ENCODE peak calls at places on chromosomes 7 and 10, in seven cellular contexts. One of them, this sample, is unnamed.

GRCh38 chr10:29763396-29763795 is 128.6 kb upstream of the SVIL start:
- DNase-seq in PC-3: no peak
- DNase-seq in GM23248: no peak
- DNase-seq in GM23338: no peak
- DNase-seq in neural progenitor cell: no peak
- DNase-seq in SK-N-SH: no peak
- DNase-seq in OCI-LY7: no peak
- DNase-seq in this sample: no peak

GRCh38 chr7:142353147-142354058 is 95.5 kb upstream of the PRSS58 start:
- DNase-seq in GM23338: no peak
- DNase-seq in neural progenitor cell: no peak
- DNase-seq in OCI-LY7: no peak
- DNase-seq in SK-N-SH: no peak
- DNase-seq in PC-3: no peak
- DNase-seq in GM23248: no peak
- DNase-seq in this sample: no peak

GRCh38 chr7:119254741-119255140 is 1018.2 kb upstream of the KCND2 start:
- DNase-seq in SK-N-SH: no peak
- DNase-seq in GM23338: no peak
- DNase-seq in GM23248: no peak
- DNase-seq in neural progenitor cell: no peak
- DNase-seq in PC-3: peak; percentile 65
- DNase-seq in OCI-LY7: no peak
- DNase-seq in this sample: no peak

GRCh38 chr7:133858311-133858710 is 268.8 kb upstream of the LRGUK start:
- DNase-seq in OCI-LY7: no peak
- DNase-seq in GM23248: no peak
- DNase-seq in neural progenitor cell: no peak
- DNase-seq in PC-3: no peak
- DNase-seq in SK-N-SH: no peak
- DNase-seq in GM23338: no peak
- DNase-seq in this sample: no peak

GRCh38 chr7:73586911-73587310 is 8.5 kb upstream of the TBL2 start:
- DNase-seq in PC-3: no peak
- DNase-seq in OCI-LY7: no peak
- DNase-seq in GM23338: no peak
- DNase-seq in GM23248: no peak
- DNase-seq in SK-N-SH: no peak
- DNase-seq in neural progenitor cell: no peak
- DNase-seq in this sample: no peak

GRCh38 chr10:110274629-110275028 is 30.1 kb downstream of the SMNDC1 start:
- DNase-seq in GM23248: no peak
- DNase-seq in GM23338: no peak
- DNase-seq in PC-3: no peak
- DNase-seq in neural progenitor cell: no peak
- DNase-seq in SK-N-SH: no peak
- DNase-seq in OCI-LY7: no peak
- DNase-seq in this sample: no peak

GRCh38 chr10:35739998-35740397 is 97.9 kb upstream of the FZD8 start:
- DNase-seq in GM23248: peak; percentile 56
- DNase-seq in SK-N-SH: no peak
- DNase-seq in GM23338: no peak
- DNase-seq in PC-3: peak; percentile 79
- DNase-seq in OCI-LY7: no peak
- DNase-seq in neural progenitor cell: no peak
- DNase-seq in this sample: no peak

GRCh38 chr10:86373251-86373650 is 6.7 kb upstream of the GRID1 start:
- DNase-seq in GM23248: no peak
- DNase-seq in PC-3: no peak
- DNase-seq in SK-N-SH: no peak
- DNase-seq in OCI-LY7: no peak
- DNase-seq in GM23338: no peak
- DNase-seq in neural progenitor cell: no peak
- DNase-seq in this sample: no peak

GRCh38 chr7:92698237-92698841 is 108.1 kb upstream of the FAM133B start:
- DNase-seq in SK-N-SH: peak; percentile 68
- DNase-seq in neural progenitor cell: peak; percentile 13
- DNase-seq in GM23248: peak; percentile 81
- DNase-seq in PC-3: no peak
- DNase-seq in OCI-LY7: no peak
- DNase-seq in GM23338: no peak
- DNase-seq in this sample: peak; percentile 49

GRCh38 chr7:124191030-124191429 is 158.2 kb upstream of the TMEM229A start:
- DNase-seq in SK-N-SH: no peak
- DNase-seq in neural progenitor cell: no peak
- DNase-seq in OCI-LY7: no peak
- DNase-seq in GM23338: no peak
- DNase-seq in GM23248: no peak
- DNase-seq in PC-3: no peak
- DNase-seq in this sample: no peak

GRCh38 chr10:784377-784758 is 94.9 kb upstream of the DIP2C start:
- DNase-seq in OCI-LY7: no peak
- DNase-seq in neural progenitor cell: peak; percentile 62
- DNase-seq in GM23248: no peak
- DNase-seq in GM23338: peak; percentile 66
- DNase-seq in SK-N-SH: no peak
- DNase-seq in PC-3: no peak
- DNase-seq in this sample: peak; percentile 62

GRCh38 chr10:61319550-61320256 is 133.5 kb downstream of the TMEM26 start:
- DNase-seq in OCI-LY7: no peak
- DNase-seq in neural progenitor cell: no peak
- DNase-seq in PC-3: peak; percentile 63
- DNase-seq in SK-N-SH: no peak
- DNase-seq in GM23248: no peak
- DNase-seq in GM23338: no peak
- DNase-seq in this sample: no peak

GRCh38 chr7:20111821-20112542 is 105.2 kb downstream of the MACC1 start:
- DNase-seq in SK-N-SH: no peak
- DNase-seq in OCI-LY7: no peak
- DNase-seq in GM23248: no peak
- DNase-seq in neural progenitor cell: no peak
- DNase-seq in GM23338: no peak
- DNase-seq in PC-3: no peak
- DNase-seq in this sample: peak; percentile 9

GRCh38 chr10:77594171-77594783 is 43.3 kb downstream of the KCNMA1 start:
- DNase-seq in GM23338: no peak
- DNase-seq in SK-N-SH: no peak
- DNase-seq in OCI-LY7: no peak
- DNase-seq in PC-3: no peak
- DNase-seq in GM23248: no peak
- DNase-seq in neural progenitor cell: no peak
- DNase-seq in this sample: no peak

GRCh38 chr7:150407588-150408392 is 28.7 kb downstream of the ZNF775 start:
- DNase-seq in neural progenitor cell: no peak
- DNase-seq in OCI-LY7: no peak
- DNase-seq in PC-3: no peak
- DNase-seq in SK-N-SH: no peak
- DNase-seq in GM23248: no peak
- DNase-seq in GM23338: no peak
- DNase-seq in this sample: peak; percentile 6

GRCh38 chr10:17951868-17952371 is at the start of gene SLC39A12:
- DNase-seq in SK-N-SH: no peak
- DNase-seq in GM23248: peak; percentile 77
- DNase-seq in neural progenitor cell: no peak
- DNase-seq in PC-3: peak; percentile 22
- DNase-seq in GM23338: no peak
- DNase-seq in OCI-LY7: no peak
- DNase-seq in this sample: peak; percentile 18

GRCh38 chr10:78853864-78854263 is 214.9 kb upstream of the ZMIZ1 start:
- DNase-seq in GM23248: no peak
- DNase-seq in SK-N-SH: no peak
- DNase-seq in PC-3: no peak
- DNase-seq in neural progenitor cell: no peak
- DNase-seq in GM23338: no peak
- DNase-seq in OCI-LY7: no peak
- DNase-seq in this sample: no peak

GRCh38 chr7:24869572-24869971 is 110.4 kb downstream of the OSBPL3 start:
- DNase-seq in neural progenitor cell: no peak
- DNase-seq in OCI-LY7: no peak
- DNase-seq in SK-N-SH: no peak
- DNase-seq in GM23338: no peak
- DNase-seq in PC-3: no peak
- DNase-seq in GM23248: peak; percentile 63
- DNase-seq in this sample: no peak

GRCh38 chr7:154746551-154746950 is 256.4 kb downstream of the PAXIP1 start:
- DNase-seq in neural progenitor cell: no peak
- DNase-seq in PC-3: no peak
- DNase-seq in GM23248: no peak
- DNase-seq in SK-N-SH: no peak
- DNase-seq in OCI-LY7: no peak
- DNase-seq in GM23338: no peak
- DNase-seq in this sample: no peak

GRCh38 chr7:133052826-133053225 is 29.1 kb downstream of the CHCHD3 start:
- DNase-seq in SK-N-SH: no peak
- DNase-seq in GM23338: no peak
- DNase-seq in neural progenitor cell: no peak
- DNase-seq in OCI-LY7: no peak
- DNase-seq in GM23248: no peak
- DNase-seq in PC-3: no peak
- DNase-seq in this sample: no peak

GRCh38 chr10:73076361-73077183 is 20.1 kb downstream of the P4HA1 start:
- DNase-seq in neural progenitor cell: no peak
- DNase-seq in SK-N-SH: no peak
- DNase-seq in GM23248: peak; percentile 86
- DNase-seq in OCI-LY7: peak; percentile 27
- DNase-seq in GM23338: peak; percentile 5
- DNase-seq in PC-3: peak; percentile 77
- DNase-seq in this sample: peak; percentile 37

GRCh38 chr7:75571209-75571608 is 79.1 kb downstream of the SPDYE5 start:
- DNase-seq in neural progenitor cell: peak; percentile 23
- DNase-seq in SK-N-SH: no peak
- DNase-seq in OCI-LY7: no peak
- DNase-seq in GM23248: no peak
- DNase-seq in GM23338: no peak
- DNase-seq in PC-3: no peak
- DNase-seq in this sample: no peak

GRCh38 chr10:114392112-114392835 is 12.0 kb downstream of the AFAP1L2 start:
- DNase-seq in GM23338: no peak
- DNase-seq in neural progenitor cell: no peak
- DNase-seq in PC-3: no peak
- DNase-seq in GM23248: no peak
- DNase-seq in OCI-LY7: no peak
- DNase-seq in SK-N-SH: no peak
- DNase-seq in this sample: no peak

GRCh38 chr7:139441961-139442360 is 41.5 kb downstream of the KLRG2 start:
- DNase-seq in GM23248: no peak
- DNase-seq in neural progenitor cell: no peak
- DNase-seq in GM23338: no peak
- DNase-seq in OCI-LY7: no peak
- DNase-seq in PC-3: no peak
- DNase-seq in SK-N-SH: no peak
- DNase-seq in this sample: no peak

GRCh38 chr7:111392976-111393762 is 169.1 kb downstream of the IMMP2L start:
- DNase-seq in OCI-LY7: no peak
- DNase-seq in SK-N-SH: no peak
- DNase-seq in GM23248: peak; percentile 7
- DNase-seq in PC-3: no peak
- DNase-seq in GM23338: peak; percentile 47
- DNase-seq in neural progenitor cell: peak; percentile 52
- DNase-seq in this sample: no peak

GRCh38 chr10:68594405-68594804 is 34.3 kb downstream of the TET1 start:
- DNase-seq in GM23338: no peak
- DNase-seq in SK-N-SH: no peak
- DNase-seq in PC-3: peak; percentile 95
- DNase-seq in GM23248: peak; percentile 26
- DNase-seq in OCI-LY7: no peak
- DNase-seq in neural progenitor cell: no peak
- DNase-seq in this sample: peak; percentile 23
- TF ChIP-seq EZH2phosphoT487 in GM23338: no peak
- TF ChIP-seq EZH2phosphoT487 in SK-N-SH: no peak
- TF ChIP-seq EZH2phosphoT487 in PC-3: no peak
- TF ChIP-seq EZH2phosphoT487 in GM23248: no peak
- TF ChIP-seq EZH2phosphoT487 in OCI-LY7: no peak
- TF ChIP-seq EZH2phosphoT487 in neural progenitor cell: no peak
- TF ChIP-seq EZH2phosphoT487 in this sample: no peak

GRCh38 chr7:131626643-131627042 is 70.2 kb upstream of the PODXL start:
- DNase-seq in GM23338: no peak
- DNase-seq in SK-N-SH: no peak
- DNase-seq in GM23248: no peak
- DNase-seq in OCI-LY7: no peak
- DNase-seq in PC-3: no peak
- DNase-seq in neural progenitor cell: no peak
- DNase-seq in this sample: no peak

GRCh38 chr7:131628634-131629033 is 72.2 kb upstream of the PODXL start:
- DNase-seq in neural progenitor cell: no peak
- DNase-seq in SK-N-SH: no peak
- DNase-seq in GM23338: no peak
- DNase-seq in GM23248: peak; percentile 36
- DNase-seq in OCI-LY7: no peak
- DNase-seq in PC-3: no peak
- DNase-seq in this sample: no peak

GRCh38 chr7:131629203-131629871 is 72.9 kb upstream of the PODXL start:
- DNase-seq in neural progenitor cell: no peak
- DNase-seq in SK-N-SH: no peak
- DNase-seq in PC-3: peak; percentile 47
- DNase-seq in OCI-LY7: no peak
- DNase-seq in GM23248: peak; percentile 87
- DNase-seq in GM23338: no peak
- DNase-seq in this sample: no peak

GRCh38 chr7:131625817-131626372 is 69.5 kb upstream of the PODXL start:
- DNase-seq in GM23338: peak; percentile 89
- DNase-seq in GM23248: peak; percentile 98
- DNase-seq in neural progenitor cell: peak; percentile 78
- DNase-seq in SK-N-SH: peak; percentile 56
- DNase-seq in OCI-LY7: no peak
- DNase-seq in PC-3: peak; percentile 93
- DNase-seq in this sample: peak; percentile 71

GRCh38 chr7:131627589-131628212 is 71.3 kb upstream of the PODXL start:
- DNase-seq in SK-N-SH: no peak
- DNase-seq in OCI-LY7: no peak
- DNase-seq in neural progenitor cell: no peak
- DNase-seq in GM23338: no peak
- DNase-seq in GM23248: no peak
- DNase-seq in PC-3: no peak
- DNase-seq in this sample: no peak
- TF ChIP-seq EZH2phosphoT487 in SK-N-SH: no peak
- TF ChIP-seq EZH2phosphoT487 in OCI-LY7: no peak
- TF ChIP-seq EZH2phosphoT487 in neural progenitor cell: no peak
- TF ChIP-seq EZH2phosphoT487 in GM23338: no peak
- TF ChIP-seq EZH2phosphoT487 in GM23248: no peak
- TF ChIP-seq EZH2phosphoT487 in PC-3: no peak
- TF ChIP-seq EZH2phosphoT487 in this sample: no peak

DNA sequence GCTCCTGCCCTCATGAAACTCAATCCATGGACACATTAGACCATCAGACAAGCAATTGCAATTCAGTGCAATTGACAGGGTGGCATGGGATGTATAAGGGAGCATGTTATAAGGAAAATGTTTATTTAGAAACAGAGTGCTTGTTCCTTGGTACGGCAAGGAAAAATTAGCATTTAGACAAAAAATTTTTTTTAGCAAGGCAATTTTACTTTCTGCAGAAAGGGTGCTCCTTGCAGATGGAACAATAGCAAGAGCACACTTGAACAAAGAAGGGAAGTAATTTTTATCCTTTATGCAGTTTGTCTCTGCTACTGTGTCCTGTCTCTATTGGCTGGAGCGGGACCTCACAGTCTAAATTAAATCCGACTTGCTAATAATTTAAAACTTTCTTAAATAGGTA is 6.2 kb upstream of the BAG3 start:
- DNase-seq in neural progenitor cell: no peak
- DNase-seq in PC-3: no peak
- DNase-seq in SK-N-SH: no peak
- DNase-seq in GM23338: no peak
- DNase-seq in GM23248: no peak
- DNase-seq in OCI-LY7: no peak
- DNase-seq in this sample: no peak
- TF ChIP-seq EZH2phosphoT487 in neural progenitor cell: no peak
- TF ChIP-seq EZH2phosphoT487 in PC-3: no peak
- TF ChIP-seq EZH2phosphoT487 in SK-N-SH: no peak
- TF ChIP-seq EZH2phosphoT487 in GM23338: no peak
- TF ChIP-seq EZH2phosphoT487 in GM23248: no peak
- TF ChIP-seq EZH2phosphoT487 in OCI-LY7: no peak
- TF ChIP-seq EZH2phosphoT487 in this sample: no peak

GRCh38 chr7:120981888-120982615 is 6.5 kb upstream of the CPED1 start:
- DNase-seq in GM23248: peak; percentile 88
- DNase-seq in GM23338: peak; percentile 38
- DNase-seq in neural progenitor cell: no peak
- DNase-seq in SK-N-SH: no peak
- DNase-seq in PC-3: peak; percentile 66
- DNase-seq in OCI-LY7: no peak
- DNase-seq in this sample: no peak
- TF ChIP-seq EZH2phosphoT487 in GM23248: no peak
- TF ChIP-seq EZH2phosphoT487 in GM23338: no peak
- TF ChIP-seq EZH2phosphoT487 in neural progenitor cell: no peak
- TF ChIP-seq EZH2phosphoT487 in SK-N-SH: no peak
- TF ChIP-seq EZH2phosphoT487 in PC-3: no peak
- TF ChIP-seq EZH2phosphoT487 in OCI-LY7: no peak
- TF ChIP-seq EZH2phosphoT487 in this sample: no peak

This sample was measured in hepatocyte.